ENCODE peak calls at places on chromosomes 5 and 9, in nine cellular contexts. L, F, I, K, O, W, D, Q and C are unnamed samples.

GRCh38 chr5:109739741-109740140 is 50.0 kb downstream of the MAN2A1 start:
- DNase-seq in K (no peak), F (no peak), I (no peak), O (no peak), W (peak; percentile 29), L (no peak), D (peak; percentile 29), Q (no peak), C (no peak)

GRCh38 chr9:130137870-130138653 is 34.1 kb upstream of the NCS1 start:
- DNase-seq in D (peak; percentile 94), K (peak; percentile 65), I (no peak), O (peak; percentile 38), W (peak; percentile 67), L (no peak), Q (no peak), F (no peak), C (peak; percentile 73)

GRCh38 chr5:24816206-24816605 is 171.4 kb upstream of the CDH10 start:
- DNase-seq in L (no peak), I (no peak), W (no peak), K (no peak), O (no peak), Q (no peak), F (no peak), D (no peak), C (no peak)

GRCh38 chr9:91711755-91712591 is 238.1 kb downstream of the ROR2 start:
- DNase-seq in W (no peak), F (no peak), O (no peak), K (no peak), L (peak; percentile 50), Q (no peak), I (peak; percentile 40), D (no peak), C (no peak)

GRCh38 chr9:75001719-75002421 is 26.2 kb downstream of the CARNMT1 start:
- DNase-seq in Q (no peak), L (no peak), K (no peak), D (peak; percentile 40), O (no peak), I (no peak), W (peak; percentile 82), F (peak; percentile 53), C (no peak)

GRCh38 chr5:140113180-140113698 is 670 bp upstream of the PURA start:
- DNase-seq in Q (no peak), O (peak; percentile 30), L (peak; percentile 48), W (peak; percentile 56), F (peak; percentile 8), D (peak; percentile 17), K (peak; percentile 65), I (no peak), C (peak; percentile 78)

GRCh38 chr5:136198453-136198852 is 5.5 kb upstream of the SMIM32 start:
- DNase-seq in Q (no peak), W (no peak), K (no peak), L (no peak), O (no peak), D (no peak), I (no peak), F (no peak), C (no peak)

GRCh38 chr5:9924614-9925013 is 294.5 kb upstream of the TAS2R1 start:
- DNase-seq in L (no peak), F (no peak), I (no peak), Q (no peak), D (peak; percentile 79), O (no peak), K (no peak), W (no peak), C (no peak)

GRCh38 chr9:111966851-111967250 is 70.2 kb downstream of the UGCG start:
- DNase-seq in Q (no peak), W (no peak), D (no peak), I (no peak), K (no peak), L (no peak), F (no peak), O (no peak), C (no peak)
- H3K27ac ChIP-seq in Q (no peak overlapping the region), W (no peak overlapping the region), D (peak overlapping the region; percentile 2), I (no peak overlapping the region), K (no peak overlapping the region), L (no peak overlapping the region), F (no peak overlapping the region), O (no peak overlapping the region), C (no peak overlapping the region)

DNA sequence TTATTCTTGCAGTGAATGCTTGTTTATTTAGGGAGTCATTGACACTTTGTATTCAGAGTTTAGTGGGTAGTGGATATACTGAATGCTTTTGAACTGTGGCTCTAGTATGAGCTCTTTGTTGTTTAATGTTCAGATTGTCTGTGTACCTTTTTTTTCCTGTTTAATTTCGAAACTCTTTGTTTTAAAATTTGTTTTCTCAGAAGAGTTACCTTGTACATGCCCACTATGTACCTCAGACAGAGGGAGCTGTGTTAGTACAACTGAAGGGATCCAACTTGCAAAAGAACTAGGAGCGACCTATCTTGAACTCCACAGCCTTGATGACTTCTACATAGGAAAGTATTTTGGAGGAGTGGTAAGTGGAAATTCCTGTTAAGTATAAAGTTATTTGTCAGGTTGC is 17.0 kb downstream of the RHOBTB3 start:
- DNase-seq in L (no peak), O (no peak), D (no peak), K (no peak), F (no peak), Q (no peak), W (no peak), I (no peak), C (no peak)
- H3K27ac ChIP-seq in L (no peak overlapping the region), O (no peak overlapping the region), D (no peak overlapping the region), K (no peak overlapping the region), F (no peak overlapping the region), Q (no peak overlapping the region), W (no peak overlapping the region), I (no peak overlapping the region), C (no peak overlapping the region)

DNA sequence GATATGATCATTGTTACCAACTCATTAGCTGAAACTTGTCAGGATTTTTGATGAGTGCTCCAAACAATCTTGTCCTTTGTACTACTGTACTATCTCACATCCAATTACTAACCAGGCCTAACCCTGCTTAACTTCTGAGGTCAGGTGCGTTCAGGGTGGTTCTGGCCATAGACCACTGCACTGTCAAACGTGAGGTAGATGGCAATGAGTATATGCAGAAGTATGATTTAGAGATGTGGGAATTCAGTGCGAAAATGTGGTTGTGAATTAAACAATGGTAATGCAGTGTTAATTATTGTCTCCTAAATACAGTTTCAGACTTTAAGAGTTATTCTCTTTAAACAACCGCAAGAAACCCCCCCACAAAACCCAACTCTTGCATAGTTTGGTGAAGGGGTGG is 86.5 kb downstream of the ANKRD55 start:
- DNase-seq in W (no peak), Q (no peak), L (no peak), K (no peak), O (no peak), I (no peak), F (no peak), D (no peak), C (no peak)
- H3K27ac ChIP-seq in W (no peak overlapping the region), Q (no peak overlapping the region), L (no peak overlapping the region), K (no peak overlapping the region), O (no peak overlapping the region), I (no peak overlapping the region), F (peak overlapping the region; percentile 61), D (no peak overlapping the region), C (no peak overlapping the region)

GRCh38 chr5:59560553-59560952 is 333.0 kb downstream of the PDE4D start:
- DNase-seq in K (no peak), I (no peak), O (no peak), F (no peak), L (no peak), Q (no peak), W (no peak), D (no peak), C (no peak)
- H3K27ac ChIP-seq in K (no peak overlapping the region), I (no peak overlapping the region), O (no peak overlapping the region), F (no peak overlapping the region), L (no peak overlapping the region), Q (peak overlapping the region; percentile 37), W (no peak overlapping the region), D (no peak overlapping the region), C (no peak overlapping the region)

GRCh38 chr9:13688223-13688989 is 408.9 kb upstream of the MPDZ start:
- DNase-seq in F (no peak), W (peak; percentile 74), O (no peak), K (no peak), L (no peak), D (no peak), I (no peak), Q (no peak), C (no peak)
- H3K27ac ChIP-seq in F (no peak overlapping the region), W (no peak overlapping the region), O (peak overlapping the region; percentile 52), K (no peak overlapping the region), L (no peak overlapping the region), D (no peak overlapping the region), I (no peak overlapping the region), Q (peak overlapping the region; percentile 51), C (no peak overlapping the region)

GRCh38 chr9:76887951-76888350 is 18.0 kb downstream of the PRUNE2 start:
- DNase-seq in O (no peak), K (no peak), I (no peak), D (no peak), F (no peak), Q (no peak), W (no peak), L (no peak), C (no peak)
- H3K27ac ChIP-seq in O (no peak overlapping the region), K (no peak overlapping the region), I (no peak overlapping the region), D (no peak overlapping the region), F (no peak overlapping the region), Q (no peak overlapping the region), W (no peak overlapping the region), L (no peak overlapping the region), C (no peak overlapping the region)